ENCODE peak calls at places on chromosome 13, in seven cellular contexts. One of them, this sample, is unnamed.
A peak's percentile ranks its signal among the peaks of the same experiment; 100 is the strongest.

GRCh38 chr13:23447927-23448326 is 14.4 kb upstream of the SACS start:
- DNase-seq in NAMALWA: no peak
- DNase-seq in stimulated activated CD4-positive, alpha-beta T cell treated with anti-CD3 and anti-CD28 coated beads, Interleukin-4, amount 100 ng/mL, for 48 hours: no peak
- DNase-seq in HuH-7.5: no peak
- DNase-seq in NCI-H1930: no peak
- DNase-seq in T-helper 17 cell: no peak
- DNase-seq in NCI-H774: no peak
- DNase-seq in this sample: no peak

GRCh38 chr13:91894311-91894710 is 495.9 kb downstream of the GPC5 start:
- DNase-seq in NCI-H1930: no peak
- DNase-seq in T-helper 17 cell: no peak
- DNase-seq in NCI-H774: no peak
- DNase-seq in NAMALWA: no peak
- DNase-seq in stimulated activated CD4-positive, alpha-beta T cell treated with anti-CD3 and anti-CD28 coated beads, Interleukin-4, amount 100 ng/mL, for 48 hours: no peak
- DNase-seq in HuH-7.5: no peak
- DNase-seq in this sample: no peak

GRCh38 chr13:35474551-35474950 is 1.9 kb downstream of the MAB21L1 start:
- DNase-seq in NCI-H1930: no peak
- DNase-seq in NCI-H774: no peak
- DNase-seq in NAMALWA: no peak
- DNase-seq in HuH-7.5: no peak
- DNase-seq in T-helper 17 cell: no peak
- DNase-seq in stimulated activated CD4-positive, alpha-beta T cell treated with anti-CD3 and anti-CD28 coated beads, Interleukin-4, amount 100 ng/mL, for 48 hours: no peak
- DNase-seq in this sample: no peak

GRCh38 chr13:75391432-75392100 is 90.4 kb downstream of the TBC1D4 start:
- DNase-seq in NCI-H1930: no peak
- DNase-seq in stimulated activated CD4-positive, alpha-beta T cell treated with anti-CD3 and anti-CD28 coated beads, Interleukin-4, amount 100 ng/mL, for 48 hours: no peak
- DNase-seq in NAMALWA: no peak
- DNase-seq in T-helper 17 cell: no peak
- DNase-seq in HuH-7.5: no peak
- DNase-seq in NCI-H774: no peak
- DNase-seq in this sample: no peak

GRCh38 chr13:82947121-82948077 is 934.9 kb downstream of the SLITRK1 start:
- DNase-seq in NCI-H774: no peak
- DNase-seq in NAMALWA: no peak
- DNase-seq in HuH-7.5: no peak
- DNase-seq in NCI-H1930: no peak
- DNase-seq in T-helper 17 cell: no peak
- DNase-seq in stimulated activated CD4-positive, alpha-beta T cell treated with anti-CD3 and anti-CD28 coated beads, Interleukin-4, amount 100 ng/mL, for 48 hours: no peak
- DNase-seq in this sample: no peak

GRCh38 chr13:35471466-35472307 is 4.8 kb downstream of the MAB21L1 start:
- DNase-seq in NCI-H1930: no peak
- DNase-seq in T-helper 17 cell: no peak
- DNase-seq in NCI-H774: no peak
- DNase-seq in stimulated activated CD4-positive, alpha-beta T cell treated with anti-CD3 and anti-CD28 coated beads, Interleukin-4, amount 100 ng/mL, for 48 hours: no peak
- DNase-seq in HuH-7.5: no peak
- DNase-seq in NAMALWA: no peak
- DNase-seq in this sample: no peak

GRCh38 chr13:65985632-65986031 is 1244.5 kb downstream of the PCDH9 start:
- DNase-seq in stimulated activated CD4-positive, alpha-beta T cell treated with anti-CD3 and anti-CD28 coated beads, Interleukin-4, amount 100 ng/mL, for 48 hours: no peak
- DNase-seq in NAMALWA: no peak
- DNase-seq in NCI-H1930: no peak
- DNase-seq in NCI-H774: no peak
- DNase-seq in T-helper 17 cell: no peak
- DNase-seq in HuH-7.5: no peak
- DNase-seq in this sample: no peak

GRCh38 chr13:90868321-90868920 is 479.1 kb upstream of the MIR17HG start:
- DNase-seq in stimulated activated CD4-positive, alpha-beta T cell treated with anti-CD3 and anti-CD28 coated beads, Interleukin-4, amount 100 ng/mL, for 48 hours: no peak
- DNase-seq in NCI-H774: no peak
- DNase-seq in T-helper 17 cell: no peak
- DNase-seq in NAMALWA: peak; percentile 61
- DNase-seq in HuH-7.5: no peak
- DNase-seq in NCI-H1930: no peak
- DNase-seq in this sample: peak; percentile 6

GRCh38 chr13:51814825-51815650 is 11.1 kb upstream of the DHRS12 start:
- DNase-seq in NAMALWA: peak; percentile 91
- DNase-seq in HuH-7.5: peak; percentile 70
- DNase-seq in stimulated activated CD4-positive, alpha-beta T cell treated with anti-CD3 and anti-CD28 coated beads, Interleukin-4, amount 100 ng/mL, for 48 hours: peak; percentile 62
- DNase-seq in NCI-H774: peak; percentile 32
- DNase-seq in T-helper 17 cell: peak; percentile 44
- DNase-seq in NCI-H1930: peak; percentile 36
- DNase-seq in this sample: peak; percentile 75

GRCh38 chr13:38662362-38662761 is 24.5 kb upstream of the FREM2 start:
- DNase-seq in T-helper 17 cell: no peak
- DNase-seq in NCI-H774: no peak
- DNase-seq in stimulated activated CD4-positive, alpha-beta T cell treated with anti-CD3 and anti-CD28 coated beads, Interleukin-4, amount 100 ng/mL, for 48 hours: no peak
- DNase-seq in NAMALWA: no peak
- DNase-seq in NCI-H1930: no peak
- DNase-seq in HuH-7.5: no peak
- DNase-seq in this sample: no peak

GRCh38 chr13:114115191-114115671 is 17.2 kb downstream of the RASA3 start:
- DNase-seq in NCI-H774: no peak
- DNase-seq in T-helper 17 cell: no peak
- DNase-seq in NCI-H1930: no peak
- DNase-seq in NAMALWA: no peak
- DNase-seq in HuH-7.5: no peak
- DNase-seq in stimulated activated CD4-positive, alpha-beta T cell treated with anti-CD3 and anti-CD28 coated beads, Interleukin-4, amount 100 ng/mL, for 48 hours: no peak
- DNase-seq in this sample: no peak

GRCh38 chr13:49183672-49184315 is 36.3 kb upstream of the MLNR start:
- DNase-seq in NAMALWA: no peak
- DNase-seq in NCI-H1930: no peak
- DNase-seq in stimulated activated CD4-positive, alpha-beta T cell treated with anti-CD3 and anti-CD28 coated beads, Interleukin-4, amount 100 ng/mL, for 48 hours: no peak
- DNase-seq in HuH-7.5: no peak
- DNase-seq in NCI-H774: no peak
- DNase-seq in T-helper 17 cell: no peak
- DNase-seq in this sample: no peak

GRCh38 chr13:37225414-37226047 is 120.1 kb upstream of the CSNK1A1L start:
- DNase-seq in stimulated activated CD4-positive, alpha-beta T cell treated with anti-CD3 and anti-CD28 coated beads, Interleukin-4, amount 100 ng/mL, for 48 hours: no peak
- DNase-seq in T-helper 17 cell: no peak
- DNase-seq in NCI-H774: no peak
- DNase-seq in NCI-H1930: no peak
- DNase-seq in NAMALWA: no peak
- DNase-seq in HuH-7.5: no peak
- DNase-seq in this sample: no peak

GRCh38 chr13:113475911-113476310 is 14.6 kb downstream of the DCUN1D2 start:
- DNase-seq in T-helper 17 cell: no peak
- DNase-seq in NCI-H1930: no peak
- DNase-seq in HuH-7.5: no peak
- DNase-seq in NAMALWA: no peak
- DNase-seq in NCI-H774: no peak
- DNase-seq in stimulated activated CD4-positive, alpha-beta T cell treated with anti-CD3 and anti-CD28 coated beads, Interleukin-4, amount 100 ng/mL, for 48 hours: no peak
- DNase-seq in this sample: no peak

This sample was measured in RPMI8226.